ENCODE peak calls at places on chromosomes 12 and 14, in eight cellular contexts. V is IMR-90, E is SK-N-SH, X is GM23338, N is HepG2, Z is endothelial cell of umbilical vein, J is PC-3, M is neural progenitor cell. P is an unnamed sample.
A peak's percentile ranks its signal among the peaks of the same experiment; 100 is the strongest.

GRCh38 chr14:22487941-22488340 is 101.1 kb downstream of the DAD1 start:
- DNase-seq in X (no peak), Z (no peak), V (no peak), M (no peak), N (no peak), E (peak; percentile 57), J (no peak), P (no peak)

GRCh38 chr14:77406718-77407117 is 16.6 kb downstream of the NOXRED1 start:
- DNase-seq in N (no peak), J (no peak), Z (no peak), E (no peak), M (no peak), V (peak; percentile 10), X (no peak), P (no peak)

GRCh38 chr12:122646568-122647220 is 56.5 kb downstream of the HCAR2 start:
- DNase-seq in Z (no peak), X (no peak), J (peak; percentile 76), M (no peak), V (peak; percentile 88), E (no peak), N (no peak), P (peak; percentile 48)

GRCh38 chr12:102413396-102413795 is 67.0 kb downstream of the IGF1 start:
- DNase-seq in J (no peak), Z (no peak), V (no peak), X (no peak), N (no peak), M (no peak), E (no peak), P (no peak)

GRCh38 chr14:22898302-22898894 is 15.4 kb downstream of the REM2 start:
- DNase-seq in X (no peak), Z (no peak), M (no peak), J (peak; percentile 78), E (no peak), V (peak; percentile 88), N (no peak), P (no peak)

GRCh38 chr12:75479963-75480461 is 543 bp upstream of the GLIPR1 start:
- DNase-seq in M (no peak), V (peak; percentile 81), J (peak; percentile 49), X (no peak), N (no peak), Z (peak; percentile 57), E (no peak), P (no peak)

GRCh38 chr12:65937806-65938205 is 113.5 kb downstream of the HMGA2 start:
- DNase-seq in E (no peak), M (no peak), X (no peak), N (no peak), V (no peak), Z (no peak), J (no peak), P (no peak)

GRCh38 chr12:113857371-113857770 is 108.8 kb downstream of the RBM19 start:
- DNase-seq in J (no peak), Z (no peak), N (no peak), E (no peak), V (no peak), X (no peak), M (no peak), P (no peak)

GRCh38 chr12:57756406-57757341 is 1.8 kb downstream of the MARCHF9 start:
- DNase-seq in M (peak; percentile 86), Z (no peak), E (peak; percentile 82), N (no peak), X (peak; percentile 89), V (no peak), J (no peak), P (peak; percentile 92)

GRCh38 chr12:123078114-123078465 is 72.8 kb downstream of the PITPNM2 start:
- DNase-seq in N (no peak), Z (no peak), V (no peak), X (no peak), J (no peak), E (peak; percentile 38), M (no peak), P (no peak)

GRCh38 chr14:29896354-29896768 is 31.3 kb downstream of the PRKD1 start:
- DNase-seq in J (peak; percentile 34), X (no peak), V (no peak), Z (no peak), N (peak; percentile 15), E (no peak), M (no peak), P (no peak)

GRCh38 chr14:29894030-29894429 is 33.6 kb downstream of the PRKD1 start:
- DNase-seq in V (no peak), E (no peak), X (peak; percentile 2), J (no peak), N (no peak), Z (no peak), M (no peak), P (no peak)

GRCh38 chr14:29895591-29896043 is 32.0 kb downstream of the PRKD1 start:
- DNase-seq in V (no peak), Z (no peak), E (no peak), X (peak; percentile 2), M (no peak), N (no peak), J (peak; percentile 35), P (no peak)

GRCh38 chr14:29898470-29898869 is 29.2 kb downstream of the PRKD1 start:
- DNase-seq in X (no peak), M (no peak), N (no peak), Z (no peak), E (no peak), V (no peak), J (no peak), P (no peak)

DNA sequence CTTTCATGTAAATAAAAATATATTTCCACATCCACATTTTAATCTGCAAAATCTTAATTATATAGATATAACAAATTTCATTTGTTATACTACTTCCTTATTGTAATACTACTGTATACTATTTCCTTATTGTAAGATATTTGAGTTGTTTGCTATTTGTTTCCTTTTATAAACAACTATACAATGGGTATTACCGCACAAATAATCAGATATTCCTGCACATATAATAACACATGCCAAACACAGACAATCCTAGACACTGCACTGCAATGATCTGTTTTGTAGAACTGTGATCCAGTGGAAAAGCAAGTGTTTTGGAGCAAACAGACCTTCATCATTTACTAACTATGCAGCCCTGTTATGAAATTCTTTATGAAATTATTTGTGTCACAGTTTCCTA is 30.5 kb downstream of the PRKD1 start:
- DNase-seq in E (no peak), V (no peak), J (no peak), N (no peak), M (no peak), X (no peak), Z (no peak), P (no peak)
- H2AFZ ChIP-seq in E (no peak overlapping the region), V (no peak overlapping the region), J (no peak overlapping the region), N (no peak overlapping the region), M (no peak overlapping the region), X (no peak overlapping the region), Z (no peak overlapping the region), P (no peak overlapping the region)

GRCh38 chr12:90234455-90234854 is 525.8 kb upstream of the ATP2B1 start:
- DNase-seq in X (no peak), Z (no peak), M (no peak), N (no peak), J (no peak), E (no peak), V (peak; percentile 9), P (no peak)
- H2AFZ ChIP-seq in X (no peak overlapping the region), Z (no peak overlapping the region), M (no peak overlapping the region), N (no peak overlapping the region), J (no peak overlapping the region), E (no peak overlapping the region), V (peak overlapping the region; percentile 57), P (no peak overlapping the region)

GRCh38 chr12:106300761-106301160 is 1.8 kb upstream of the TCP11L2 start:
- DNase-seq in X (no peak), Z (peak; percentile 31), E (no peak), M (no peak), N (peak; percentile 46), J (peak; percentile 37), V (no peak), P (no peak)
- H2AFZ ChIP-seq in X (no peak overlapping the region), Z (no peak overlapping the region), E (no peak overlapping the region), M (no peak overlapping the region), N (no peak overlapping the region), J (no peak overlapping the region), V (no peak overlapping the region), P (no peak overlapping the region)

GRCh38 chr14:75343914-75344313 is 65.3 kb downstream of the FOS start:
- DNase-seq in M (no peak), X (no peak), N (no peak), E (no peak), V (no peak), Z (no peak), J (no peak), P (no peak)

GRCh38 chr14:75342762-75343599 is 64.4 kb downstream of the FOS start:
- DNase-seq in J (no peak), E (no peak), M (no peak), X (no peak), V (no peak), Z (no peak), N (no peak), P (no peak)

GRCh38 chr14:75340921-75341320 is 62.3 kb downstream of the FOS start:
- DNase-seq in Z (peak; percentile 8), J (no peak), V (no peak), N (no peak), E (no peak), M (no peak), X (no peak), P (peak; percentile 48)

GRCh38 chr14:75339059-75339458 is 60.4 kb downstream of the FOS start:
- DNase-seq in Z (no peak), X (no peak), V (peak; percentile 13), E (no peak), M (no peak), N (no peak), J (no peak), P (no peak)

GRCh38 chr14:75341639-75342038 is 63.0 kb downstream of the FOS start:
- DNase-seq in N (no peak), M (no peak), E (no peak), X (no peak), Z (no peak), J (no peak), V (no peak), P (no peak)
- H2AFZ ChIP-seq in N (no peak overlapping the region), M (no peak overlapping the region), E (no peak overlapping the region), X (peak overlapping the region; percentile 23), Z (no peak overlapping the region), J (no peak overlapping the region), V (no peak overlapping the region), P (no peak overlapping the region)

GRCh38 chr12:12070149-12070548 is 590 bp upstream of the BCL2L14 start:
- DNase-seq in N (no peak), M (no peak), X (no peak), V (no peak), J (no peak), Z (no peak), E (no peak), P (no peak)

GRCh38 chr12:12072064-12072760 is 1.5 kb downstream of the BCL2L14 start:
- DNase-seq in E (no peak), V (no peak), J (no peak), M (no peak), X (no peak), N (peak; percentile 38), Z (no peak), P (no peak)

GRCh38 chr12:12070674-12071661 is at the start of gene BCL2L14:
- DNase-seq in X (no peak), N (peak; percentile 59), J (peak; percentile 30), E (no peak), Z (no peak), V (no peak), M (no peak), P (no peak)
- H2AFZ ChIP-seq in X (peak within 1 kb of the TSS; percentile 84), N (peak within 1 kb of the TSS; percentile 58), J (peak within 1 kb of the TSS; percentile 80), E (no peak within 1 kb of the TSS), Z (no peak within 1 kb of the TSS), V (no peak within 1 kb of the TSS), M (no peak within 1 kb of the TSS), P (no peak within 1 kb of the TSS)